ENCODE peak calls at places on chromosomes 11 and 22, in seven cellular contexts. K, C, V, I, N, J and Y are unnamed samples.

GRCh38 chr11:65879622-65880021 is at the start of gene CTSW:
- DNase-seq in C (peak), K (no peak), V (no peak), I (no peak), N (no peak), J (no peak), Y (no peak)

GRCh38 chr11:70505331-70505731 is 107.0 kb downstream of the CTTN start:
- DNase-seq in K (no peak), J (no peak), C (no peak), V (no peak), N (no peak), I (no peak), Y (no peak)

GRCh38 chr11:13271060-13271693 is 6.4 kb upstream of the BMAL1 start:
- DNase-seq in I (no peak), K (no peak), J (no peak), N (no peak), C (no peak), V (no peak), Y (no peak)

GRCh38 chr22:28441720-28442263 is 237.8 kb downstream of the TTC28 start:
- DNase-seq in C (peak), K (peak), N (no peak), I (no peak), J (no peak), V (no peak), Y (no peak)

GRCh38 chr11:86160546-86161149 is 83.9 kb upstream of the EED start:
- DNase-seq in N (no peak), J (no peak), K (no peak), V (no peak), I (peak), C (no peak), Y (no peak)

GRCh38 chr11:112810951-112811350 is 150.3 kb upstream of the NCAM1 start:
- DNase-seq in I (no peak), J (no peak), N (no peak), K (no peak), V (no peak), C (no peak), Y (no peak)

GRCh38 chr22:11616811-11617210 is 3911.2 kb upstream of the OR11H1 start:
- DNase-seq in I (no peak), N (no peak), J (no peak), V (no peak), C (no peak), K (no peak), Y (no peak)

GRCh38 chr11:80109031-80109430 is 668.2 kb upstream of the TENM4 start:
- DNase-seq in I (no peak), C (no peak), K (no peak), J (no peak), N (no peak), V (no peak), Y (no peak)

GRCh38 chr11:109205312-109205711 is 216.7 kb upstream of the C11orf87 start:
- DNase-seq in N (no peak), I (no peak), C (no peak), K (no peak), V (no peak), J (no peak), Y (no peak)

DNA sequence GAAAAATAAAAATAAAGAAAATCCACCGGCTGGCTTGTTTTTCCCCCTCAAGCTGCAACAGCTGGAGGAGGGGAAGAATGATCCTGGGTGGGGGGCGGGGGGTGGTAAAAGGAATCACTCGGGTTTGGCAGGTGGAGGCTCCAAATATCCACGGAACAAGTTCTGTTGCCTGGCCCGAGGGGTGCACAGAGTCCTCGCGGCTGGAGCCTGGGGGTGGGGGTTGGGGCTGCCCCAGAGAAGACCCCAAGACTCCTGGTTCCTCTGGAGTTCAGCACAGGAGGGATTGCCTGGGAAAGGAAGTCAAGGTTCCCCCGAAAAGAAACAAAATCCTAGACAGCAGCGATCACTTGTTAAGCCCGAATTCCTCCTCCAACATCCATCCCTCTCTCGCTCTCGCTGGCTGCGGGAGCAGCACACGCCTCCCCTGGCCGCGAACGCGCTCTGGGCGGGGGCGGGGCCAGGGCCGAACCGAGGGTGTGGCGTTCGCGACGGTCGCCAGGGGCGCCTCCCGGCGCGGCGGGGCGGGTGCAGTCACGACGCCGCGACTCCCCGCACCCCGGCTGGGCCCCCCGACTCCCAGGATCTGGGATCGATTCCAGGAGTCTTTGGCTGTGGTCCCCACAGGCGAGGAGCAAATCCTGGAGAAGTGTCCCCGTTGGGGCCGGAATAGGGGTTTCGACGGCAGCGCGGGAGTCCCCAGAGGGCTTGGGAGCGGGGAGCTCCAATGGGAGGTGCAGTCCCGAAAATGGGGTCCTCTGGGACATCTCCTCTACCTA is at the start of gene KCNA4:
- DNase-seq in C (no peak), N (no peak), J (no peak), I (no peak), V (no peak), K (peak), Y (no peak)
- TF ChIP-seq CTCF in C (no peak), N (no peak), J (no peak), I (no peak), V (no peak), K (peak), Y (peak)

GRCh38 chr22:25060522-25061071 is 108.1 kb downstream of the KIAA1671 start:
- DNase-seq in I (no peak), K (no peak), J (no peak), N (no peak), C (no peak), V (no peak), Y (no peak)
- TF ChIP-seq CTCF in I (peak), K (peak), J (no peak), N (no peak), C (peak), V (peak), Y (peak)

GRCh38 chr11:15770798-15771414 is 585.4 kb downstream of the SOX6 start:
- DNase-seq in I (peak), N (no peak), K (peak), C (no peak), J (peak), V (peak), Y (no peak)
- TF ChIP-seq CTCF in I (peak), N (peak), K (peak), C (no peak), J (no peak), V (peak), Y (peak)

GRCh38 chr11:8833568-8834275 is 77.3 kb upstream of the AKIP1 start:
- DNase-seq in I (no peak), N (no peak), V (peak), J (no peak), C (no peak), K (no peak), Y (peak)
- TF ChIP-seq CTCF in I (no peak), N (no peak), V (no peak), J (no peak), C (no peak), K (no peak), Y (no peak)

DNA sequence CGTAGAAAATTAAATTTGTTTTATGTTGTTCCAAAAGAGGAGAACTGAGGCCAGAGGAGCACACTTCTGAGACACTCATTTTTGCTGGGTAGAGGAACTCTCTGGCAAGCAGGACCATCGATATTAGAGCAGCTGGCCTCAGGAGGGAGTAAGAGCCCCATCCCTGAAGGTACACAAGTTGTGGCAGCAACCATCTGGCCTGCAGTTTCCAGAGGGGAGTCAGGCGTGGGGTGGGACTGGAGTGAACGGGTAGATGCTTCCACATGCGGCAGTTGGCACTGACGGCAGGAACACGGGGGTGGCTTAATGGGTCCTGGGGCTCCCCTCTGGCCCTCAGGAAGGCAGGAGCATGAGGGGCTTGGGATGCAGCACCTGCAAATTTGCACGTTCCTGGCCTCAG is 13.2 kb upstream of the SSTR3 start:
- DNase-seq in C (no peak), V (no peak), I (no peak), J (no peak), K (no peak), N (no peak), Y (no peak)
- TF ChIP-seq CTCF in C (no peak), V (peak), I (peak), J (no peak), K (no peak), N (no peak), Y (peak)

GRCh38 chr22:24805790-24806662 is at the start of gene SGSM1:
- DNase-seq in V (peak), K (peak), J (peak), N (no peak), C (peak), I (peak), Y (no peak)
- TF ChIP-seq CTCF in V (no peak), K (no peak), J (no peak), N (no peak), C (no peak), I (no peak), Y (no peak)

GRCh38 chr22:20180640-20181039 is 29.8 kb upstream of the CCDC188 start:
- DNase-seq in N (no peak), C (no peak), K (no peak), V (no peak), J (no peak), I (no peak), Y (no peak)

GRCh38 chr22:20178922-20179227 is 28.0 kb upstream of the CCDC188 start:
- DNase-seq in V (no peak), C (no peak), K (no peak), I (no peak), J (no peak), N (no peak), Y (no peak)

GRCh38 chr22:20179455-20180244 is 28.8 kb upstream of the CCDC188 start:
- DNase-seq in C (no peak), I (no peak), V (no peak), K (no peak), J (no peak), N (no peak), Y (no peak)

GRCh38 chr22:20181194-20181931 is 30.5 kb upstream of the CCDC188 start:
- DNase-seq in N (no peak), J (no peak), I (no peak), C (no peak), V (no peak), K (no peak), Y (no peak)

GRCh38 chr22:20180245-20180630 is 29.4 kb upstream of the CCDC188 start:
- DNase-seq in K (peak), I (no peak), N (no peak), V (no peak), C (no peak), J (no peak), Y (no peak)
- TF ChIP-seq CTCF in K (peak), I (peak), N (peak), V (no peak), C (no peak), J (no peak), Y (peak)